ENCODE peak calls at places on chromosomes 3 and 15, in ten cellular contexts. M, D, H, Z, E, O, S, W, G and K are unnamed samples. For H3K9me3, the result is how much of the 10 kb centered on the place peaks cover.

GRCh38 chr3:53890726-53891499 is 746 bp downstream of the SELENOK start:
- DNase-seq in M (peak), D (no peak), H (no peak), Z (no peak), E (peak), O (peak), S (no peak), W (peak), G (peak), K (no peak)

GRCh38 chr15:68524753-68525584 is 53.8 kb upstream of the CORO2B start:
- DNase-seq in M (no peak), D (no peak), H (no peak), Z (no peak), E (no peak), O (no peak), S (no peak), W (no peak), G (no peak), K (no peak)

GRCh38 chr3:113754486-113755159 is 7.8 kb downstream of the ATP6V1A start:
- DNase-seq in M (no peak), D (no peak), H (no peak), Z (no peak), E (no peak), O (no peak), S (no peak), W (no peak), G (no peak), K (no peak)

GRCh38 chr3:122560680-122561079 is 3.4 kb downstream of the PARP9 start:
- DNase-seq in M (peak), D (no peak), H (no peak), Z (no peak), E (peak), O (no peak), S (no peak), W (peak), G (peak), K (no peak)

GRCh38 chr3:14170569-14171159 is 7.7 kb downstream of the XPC start:
- DNase-seq in M (no peak), D (no peak), H (no peak), Z (no peak), E (no peak), O (no peak), S (no peak), W (no peak), G (no peak), K (no peak)

GRCh38 chr3:14624498-14624897 is 27.1 kb upstream of the CCDC174 start:
- DNase-seq in M (no peak), D (no peak), H (no peak), Z (no peak), E (no peak), O (no peak), S (no peak), W (no peak), G (no peak), K (no peak)

GRCh38 chr3:63295806-63296205 is 17.7 kb downstream of the SYNPR start:
- DNase-seq in M (no peak), D (no peak), H (no peak), Z (no peak), E (peak), O (no peak), S (no peak), W (no peak), G (no peak), K (no peak)

GRCh38 chr3:186025161-186025560 is 83.7 kb downstream of the ETV5 start:
- DNase-seq in M (no peak), D (no peak), H (no peak), Z (no peak), E (no peak), O (no peak), S (peak), W (no peak), G (no peak), K (no peak)

GRCh38 chr3:44992555-44993470 is 16.8 kb downstream of the EXOSC7 start:
- DNase-seq in M (no peak), D (peak), H (peak), Z (no peak), E (no peak), O (peak), S (no peak), W (no peak), G (no peak), K (no peak)

GRCh38 chr15:36924076-36924475 is 176.3 kb downstream of the MEIS2 start:
- DNase-seq in M (no peak), D (no peak), H (no peak), Z (no peak), E (no peak), O (no peak), S (no peak), W (no peak), G (no peak), K (no peak)

GRCh38 chr3:5138214-5138981 is 16.3 kb downstream of the ARL8B start:
- DNase-seq in M (no peak), D (no peak), H (no peak), Z (no peak), E (no peak), O (no peak), S (no peak), W (no peak), G (no peak), K (no peak)

GRCh38 chr15:80068578-80068977 is 9.1 kb downstream of the ZFAND6 start:
- DNase-seq in M (no peak), D (no peak), H (no peak), Z (no peak), E (no peak), O (no peak), S (no peak), W (no peak), G (no peak), K (no peak)

GRCh38 chr3:123262868-123263267 is 61.1 kb downstream of the SEC22A start:
- DNase-seq in M (no peak), D (no peak), H (no peak), Z (no peak), E (no peak), O (no peak), S (no peak), W (no peak), G (no peak), K (no peak)

GRCh38 chr3:156826144-156826895 is at the start of gene LEKR1:
- DNase-seq in M (peak), D (peak), H (peak), Z (peak), E (peak), O (peak), S (no peak), W (peak), G (peak), K (peak)
- TF ChIP-seq POLR2AphosphoS5 in M (peak), D (peak), H (peak), Z (peak), E (peak), O (no peak), S (peak), W (peak), G (peak), K (peak)

GRCh38 chr3:39104961-39105686 is 2.3 kb downstream of the GORASP1 start:
- DNase-seq in M (no peak), D (no peak), H (no peak), Z (no peak), E (no peak), O (no peak), S (no peak), W (no peak), G (no peak), K (no peak)
- TF ChIP-seq POLR2A in M (no peak), D (no peak), H (no peak), Z (no peak), E (no peak), O (no peak), S (no peak), W (no peak), G (no peak), K (no peak)

GRCh38 chr3:31562525-31562924 is 29.8 kb downstream of the STT3B start:
- DNase-seq in M (peak), D (no peak), H (no peak), Z (no peak), E (no peak), O (peak), S (no peak), W (no peak), G (no peak), K (no peak)

GRCh38 chr3:31559872-31560534 is 27.3 kb downstream of the STT3B start:
- DNase-seq in M (no peak), D (no peak), H (no peak), Z (no peak), E (no peak), O (no peak), S (no peak), W (no peak), G (no peak), K (no peak)

GRCh38 chr3:31565288-31565687 is 32.6 kb downstream of the STT3B start:
- DNase-seq in M (no peak), D (no peak), H (no peak), Z (no peak), E (no peak), O (no peak), S (no peak), W (no peak), G (no peak), K (no peak)

GRCh38 chr3:31567036-31567435 is 34.3 kb downstream of the STT3B start:
- DNase-seq in M (no peak), D (peak), H (no peak), Z (no peak), E (no peak), O (no peak), S (no peak), W (no peak), G (no peak), K (no peak)

GRCh38 chr3:31561891-31562290 is 29.2 kb downstream of the STT3B start:
- DNase-seq in M (no peak), D (no peak), H (no peak), Z (no peak), E (no peak), O (no peak), S (no peak), W (no peak), G (no peak), K (no peak)
- H3K9me3 ChIP-seq in M (under half), D (under half), H (under half), Z (under half), E (under half), O (under half), S (under half), W (under half), G (under half), K (under half)

GRCh38 chr3:37945803-37946530 is 44.6 kb upstream of the VILL start:
- DNase-seq in M (no peak), D (no peak), H (no peak), Z (no peak), E (no peak), O (peak), S (peak), W (peak), G (peak), K (no peak)
- TF ChIP-seq POLR2AphosphoS5 in M (no peak), D (no peak), H (no peak), Z (peak), E (no peak), O (no peak), S (peak), W (peak), G (peak), K (peak)

GRCh38 chr15:99251436-99251821 is at the start of gene LRRC28:
- DNase-seq in M (no peak), D (no peak), H (no peak), Z (no peak), E (no peak), O (no peak), S (no peak), W (no peak), G (no peak), K (no peak)

GRCh38 chr15:99248000-99248727 is 1.2 kb downstream of the TTC23 start:
- DNase-seq in M (no peak), D (no peak), H (no peak), Z (no peak), E (no peak), O (no peak), S (no peak), W (no peak), G (no peak), K (no peak)

GRCh38 chr15:99250494-99251435 is 516 bp upstream of the LRRC28 start:
- DNase-seq in M (peak), D (peak), H (peak), Z (peak), E (peak), O (peak), S (peak), W (peak), G (peak), K (peak)

GRCh38 chr15:99250001-99250400 is 620 bp upstream of the TTC23 start:
- DNase-seq in M (no peak), D (no peak), H (no peak), Z (no peak), E (no peak), O (no peak), S (no peak), W (no peak), G (no peak), K (no peak)

DNA sequence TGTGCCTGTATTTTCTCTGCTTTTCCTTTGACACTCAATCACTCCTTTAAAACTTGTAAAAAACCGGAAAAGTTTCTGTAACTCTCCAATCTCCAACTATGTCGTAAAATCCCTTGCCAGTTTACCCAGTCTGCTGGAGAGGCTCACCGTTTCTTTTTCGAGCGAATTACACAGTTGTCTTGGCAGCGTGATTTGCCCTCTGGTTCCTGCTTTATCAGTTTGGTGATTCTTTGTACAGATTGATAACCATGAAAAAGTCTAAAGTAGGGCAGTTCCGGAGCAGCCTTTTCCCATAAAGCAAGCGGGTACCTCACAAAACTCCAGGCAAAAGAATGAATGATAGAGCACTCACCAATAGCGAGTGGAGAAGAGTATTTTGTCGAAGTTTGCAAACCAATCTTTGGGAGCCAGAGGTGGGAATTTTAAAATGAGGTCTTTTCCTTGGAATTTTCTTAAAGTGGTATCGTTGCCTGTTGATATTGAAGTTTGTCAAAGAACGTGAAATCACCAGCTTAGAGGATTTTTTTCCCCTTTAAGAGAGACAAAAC is at the start of gene TTC23:
- DNase-seq in M (peak), D (no peak), H (no peak), Z (no peak), E (no peak), O (peak), S (no peak), W (peak), G (peak), K (no peak)
- TF ChIP-seq POLR2A in M (no peak), D (no peak), H (no peak), Z (no peak), E (peak), O (no peak), S (no peak), W (no peak), G (peak), K (no peak)

DNA sequence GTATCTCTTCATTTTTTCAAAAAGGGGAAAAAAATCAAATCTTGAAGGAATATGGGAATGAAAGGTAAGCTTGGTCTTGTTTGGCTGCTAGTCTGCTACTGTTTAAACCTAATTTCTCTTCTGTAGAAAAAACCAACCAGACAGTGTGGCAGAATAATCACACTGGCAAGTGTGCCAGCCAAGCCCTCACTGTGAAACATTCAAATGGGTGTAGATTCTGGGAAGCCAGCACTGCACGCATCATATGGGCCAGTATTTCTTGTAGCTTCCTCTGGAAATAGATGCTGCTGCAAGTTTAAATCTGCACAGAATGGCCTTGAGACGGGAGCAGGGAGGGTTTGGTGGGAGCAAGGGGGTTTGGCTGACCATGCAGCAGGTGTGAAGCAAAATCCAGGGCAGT is 62.1 kb downstream of the POMGNT2 start:
- DNase-seq in M (no peak), D (no peak), H (no peak), Z (no peak), E (no peak), O (no peak), S (no peak), W (no peak), G (no peak), K (no peak)
- H3K9me3 ChIP-seq in M (under half), D (under half), H (under half), Z (under half), E (under half), O (under half), S (under half), W (under half), G (under half), K (under half)